ENCODE peak calls at places on chromosomes 4 and X, in five cellular contexts. One of them, this sample, is unnamed.

GRCh38 chr4:184273166-184274147 is 55.8 kb upstream of the ENPP6 start:
- DNase-seq in ELR: no peak
- DNase-seq in effector memory CD8-positive, alpha-beta T cell: no peak
- DNase-seq in activated T-cell treated with anti-CD3 and anti-CD28 coated beads, Interleukin-2, amount 50 U/mL, for 4 hours: no peak
- DNase-seq in activated T-helper 1 cell treated with anti-CD3 and anti-CD28 coated beads, Interleukin-12 subunit alpha, Interleukin-12 subunit beta, Interleukin-2, Interleukin-4 antibody, amounts not matched to agents 30 ng/mL and 10 ng/mL and 1 ng/mL, durations not matched to agents 14 hours and 24 hours and 36 hours: no peak
- DNase-seq in this sample: no peak

GRCh38 chr4:190014771-190015537 is 12.1 kb downstream of the FRG2 start:
- DNase-seq in activated T-helper 1 cell treated with anti-CD3 and anti-CD28 coated beads, Interleukin-12 subunit alpha, Interleukin-12 subunit beta, Interleukin-2, Interleukin-4 antibody, amounts not matched to agents 30 ng/mL and 10 ng/mL and 1 ng/mL, durations not matched to agents 14 hours and 24 hours and 36 hours: no peak
- DNase-seq in effector memory CD8-positive, alpha-beta T cell: no peak
- DNase-seq in activated T-cell treated with anti-CD3 and anti-CD28 coated beads, Interleukin-2, amount 50 U/mL, for 4 hours: no peak
- DNase-seq in ELR: no peak
- DNase-seq in this sample: no peak

GRCh38 chr4:76772498-76773106 is 125.3 kb downstream of the SOWAHB start:
- DNase-seq in ELR: peak
- DNase-seq in effector memory CD8-positive, alpha-beta T cell: no peak
- DNase-seq in activated T-helper 1 cell treated with anti-CD3 and anti-CD28 coated beads, Interleukin-12 subunit alpha, Interleukin-12 subunit beta, Interleukin-2, Interleukin-4 antibody, amounts not matched to agents 30 ng/mL and 10 ng/mL and 1 ng/mL, durations not matched to agents 14 hours and 24 hours and 36 hours: no peak
- DNase-seq in activated T-cell treated with anti-CD3 and anti-CD28 coated beads, Interleukin-2, amount 50 U/mL, for 4 hours: no peak
- DNase-seq in this sample: no peak

GRCh38 chrX:116272881-116273280 is 102.3 kb downstream of the AGTR2 start:
- DNase-seq in activated T-helper 1 cell treated with anti-CD3 and anti-CD28 coated beads, Interleukin-12 subunit alpha, Interleukin-12 subunit beta, Interleukin-2, Interleukin-4 antibody, amounts not matched to agents 30 ng/mL and 10 ng/mL and 1 ng/mL, durations not matched to agents 14 hours and 24 hours and 36 hours: no peak
- DNase-seq in activated T-cell treated with anti-CD3 and anti-CD28 coated beads, Interleukin-2, amount 50 U/mL, for 4 hours: no peak
- DNase-seq in ELR: peak
- DNase-seq in effector memory CD8-positive, alpha-beta T cell: no peak
- DNase-seq in this sample: no peak

GRCh38 chrX:154918060-154918483 is 31.9 kb downstream of the F8A1 start:
- DNase-seq in activated T-cell treated with anti-CD3 and anti-CD28 coated beads, Interleukin-2, amount 50 U/mL, for 4 hours: no peak
- DNase-seq in ELR: peak
- DNase-seq in effector memory CD8-positive, alpha-beta T cell: peak
- DNase-seq in activated T-helper 1 cell treated with anti-CD3 and anti-CD28 coated beads, Interleukin-12 subunit alpha, Interleukin-12 subunit beta, Interleukin-2, Interleukin-4 antibody, amounts not matched to agents 30 ng/mL and 10 ng/mL and 1 ng/mL, durations not matched to agents 14 hours and 24 hours and 36 hours: peak
- DNase-seq in this sample: no peak

GRCh38 chr4:78692815-78693156 is 83.4 kb upstream of the BMP2K start:
- DNase-seq in activated T-helper 1 cell treated with anti-CD3 and anti-CD28 coated beads, Interleukin-12 subunit alpha, Interleukin-12 subunit beta, Interleukin-2, Interleukin-4 antibody, amounts not matched to agents 30 ng/mL and 10 ng/mL and 1 ng/mL, durations not matched to agents 14 hours and 24 hours and 36 hours: no peak
- DNase-seq in ELR: no peak
- DNase-seq in activated T-cell treated with anti-CD3 and anti-CD28 coated beads, Interleukin-2, amount 50 U/mL, for 4 hours: no peak
- DNase-seq in effector memory CD8-positive, alpha-beta T cell: no peak
- DNase-seq in this sample: no peak

GRCh38 chr4:188660796-188661195 is 521.6 kb downstream of the TRIML1 start:
- DNase-seq in ELR: no peak
- DNase-seq in activated T-cell treated with anti-CD3 and anti-CD28 coated beads, Interleukin-2, amount 50 U/mL, for 4 hours: no peak
- DNase-seq in activated T-helper 1 cell treated with anti-CD3 and anti-CD28 coated beads, Interleukin-12 subunit alpha, Interleukin-12 subunit beta, Interleukin-2, Interleukin-4 antibody, amounts not matched to agents 30 ng/mL and 10 ng/mL and 1 ng/mL, durations not matched to agents 14 hours and 24 hours and 36 hours: no peak
- DNase-seq in effector memory CD8-positive, alpha-beta T cell: no peak
- DNase-seq in this sample: no peak

GRCh38 chr4:43224591-43224990 is 332.1 kb downstream of the GRXCR1 start:
- DNase-seq in activated T-helper 1 cell treated with anti-CD3 and anti-CD28 coated beads, Interleukin-12 subunit alpha, Interleukin-12 subunit beta, Interleukin-2, Interleukin-4 antibody, amounts not matched to agents 30 ng/mL and 10 ng/mL and 1 ng/mL, durations not matched to agents 14 hours and 24 hours and 36 hours: no peak
- DNase-seq in ELR: no peak
- DNase-seq in activated T-cell treated with anti-CD3 and anti-CD28 coated beads, Interleukin-2, amount 50 U/mL, for 4 hours: no peak
- DNase-seq in effector memory CD8-positive, alpha-beta T cell: no peak
- DNase-seq in this sample: no peak

GRCh38 chr4:85210353-85210752 is 243.9 kb upstream of the WDFY3 start:
- DNase-seq in effector memory CD8-positive, alpha-beta T cell: no peak
- DNase-seq in activated T-helper 1 cell treated with anti-CD3 and anti-CD28 coated beads, Interleukin-12 subunit alpha, Interleukin-12 subunit beta, Interleukin-2, Interleukin-4 antibody, amounts not matched to agents 30 ng/mL and 10 ng/mL and 1 ng/mL, durations not matched to agents 14 hours and 24 hours and 36 hours: no peak
- DNase-seq in ELR: peak
- DNase-seq in activated T-cell treated with anti-CD3 and anti-CD28 coated beads, Interleukin-2, amount 50 U/mL, for 4 hours: no peak
- DNase-seq in this sample: no peak

GRCh38 chr4:13640149-13640671 is 12.7 kb upstream of the BOD1L1 start:
- DNase-seq in ELR: peak
- DNase-seq in activated T-helper 1 cell treated with anti-CD3 and anti-CD28 coated beads, Interleukin-12 subunit alpha, Interleukin-12 subunit beta, Interleukin-2, Interleukin-4 antibody, amounts not matched to agents 30 ng/mL and 10 ng/mL and 1 ng/mL, durations not matched to agents 14 hours and 24 hours and 36 hours: no peak
- DNase-seq in activated T-cell treated with anti-CD3 and anti-CD28 coated beads, Interleukin-2, amount 50 U/mL, for 4 hours: no peak
- DNase-seq in effector memory CD8-positive, alpha-beta T cell: no peak
- DNase-seq in this sample: no peak

GRCh38 chr4:98474408-98474844 is 184.0 kb downstream of the TSPAN5 start:
- DNase-seq in ELR: peak
- DNase-seq in activated T-cell treated with anti-CD3 and anti-CD28 coated beads, Interleukin-2, amount 50 U/mL, for 4 hours: no peak
- DNase-seq in activated T-helper 1 cell treated with anti-CD3 and anti-CD28 coated beads, Interleukin-12 subunit alpha, Interleukin-12 subunit beta, Interleukin-2, Interleukin-4 antibody, amounts not matched to agents 30 ng/mL and 10 ng/mL and 1 ng/mL, durations not matched to agents 14 hours and 24 hours and 36 hours: no peak
- DNase-seq in effector memory CD8-positive, alpha-beta T cell: no peak
- DNase-seq in this sample: no peak

GRCh38 chrX:106935175-106935574 is 15.0 kb downstream of the CLDN2 start:
- DNase-seq in effector memory CD8-positive, alpha-beta T cell: no peak
- DNase-seq in activated T-cell treated with anti-CD3 and anti-CD28 coated beads, Interleukin-2, amount 50 U/mL, for 4 hours: no peak
- DNase-seq in activated T-helper 1 cell treated with anti-CD3 and anti-CD28 coated beads, Interleukin-12 subunit alpha, Interleukin-12 subunit beta, Interleukin-2, Interleukin-4 antibody, amounts not matched to agents 30 ng/mL and 10 ng/mL and 1 ng/mL, durations not matched to agents 14 hours and 24 hours and 36 hours: no peak
- DNase-seq in ELR: no peak
- DNase-seq in this sample: no peak

GRCh38 chr4:136009258-136009832 is 1522.9 kb downstream of the PCDH18 start:
- DNase-seq in activated T-helper 1 cell treated with anti-CD3 and anti-CD28 coated beads, Interleukin-12 subunit alpha, Interleukin-12 subunit beta, Interleukin-2, Interleukin-4 antibody, amounts not matched to agents 30 ng/mL and 10 ng/mL and 1 ng/mL, durations not matched to agents 14 hours and 24 hours and 36 hours: no peak
- DNase-seq in activated T-cell treated with anti-CD3 and anti-CD28 coated beads, Interleukin-2, amount 50 U/mL, for 4 hours: no peak
- DNase-seq in effector memory CD8-positive, alpha-beta T cell: no peak
- DNase-seq in ELR: no peak
- DNase-seq in this sample: no peak

GRCh38 chr4:181939199-181939945 is 303.8 kb upstream of the TENM3 start:
- DNase-seq in ELR: no peak
- DNase-seq in activated T-helper 1 cell treated with anti-CD3 and anti-CD28 coated beads, Interleukin-12 subunit alpha, Interleukin-12 subunit beta, Interleukin-2, Interleukin-4 antibody, amounts not matched to agents 30 ng/mL and 10 ng/mL and 1 ng/mL, durations not matched to agents 14 hours and 24 hours and 36 hours: no peak
- DNase-seq in effector memory CD8-positive, alpha-beta T cell: no peak
- DNase-seq in activated T-cell treated with anti-CD3 and anti-CD28 coated beads, Interleukin-2, amount 50 U/mL, for 4 hours: no peak
- DNase-seq in this sample: no peak

GRCh38 chrX:8003147-8003883 is 76.1 kb upstream of the PNPLA4 start:
- DNase-seq in activated T-helper 1 cell treated with anti-CD3 and anti-CD28 coated beads, Interleukin-12 subunit alpha, Interleukin-12 subunit beta, Interleukin-2, Interleukin-4 antibody, amounts not matched to agents 30 ng/mL and 10 ng/mL and 1 ng/mL, durations not matched to agents 14 hours and 24 hours and 36 hours: no peak
- DNase-seq in effector memory CD8-positive, alpha-beta T cell: no peak
- DNase-seq in ELR: no peak
- DNase-seq in activated T-cell treated with anti-CD3 and anti-CD28 coated beads, Interleukin-2, amount 50 U/mL, for 4 hours: no peak
- DNase-seq in this sample: no peak

GRCh38 chr4:158015241-158015640 is 157.6 kb downstream of the GASK1B start:
- DNase-seq in activated T-helper 1 cell treated with anti-CD3 and anti-CD28 coated beads, Interleukin-12 subunit alpha, Interleukin-12 subunit beta, Interleukin-2, Interleukin-4 antibody, amounts not matched to agents 30 ng/mL and 10 ng/mL and 1 ng/mL, durations not matched to agents 14 hours and 24 hours and 36 hours: no peak
- DNase-seq in ELR: peak
- DNase-seq in activated T-cell treated with anti-CD3 and anti-CD28 coated beads, Interleukin-2, amount 50 U/mL, for 4 hours: no peak
- DNase-seq in effector memory CD8-positive, alpha-beta T cell: no peak
- DNase-seq in this sample: no peak

GRCh38 chr4:75696036-75696435 is 22.8 kb upstream of the G3BP2 start:
- DNase-seq in activated T-cell treated with anti-CD3 and anti-CD28 coated beads, Interleukin-2, amount 50 U/mL, for 4 hours: no peak
- DNase-seq in ELR: no peak
- DNase-seq in effector memory CD8-positive, alpha-beta T cell: no peak
- DNase-seq in activated T-helper 1 cell treated with anti-CD3 and anti-CD28 coated beads, Interleukin-12 subunit alpha, Interleukin-12 subunit beta, Interleukin-2, Interleukin-4 antibody, amounts not matched to agents 30 ng/mL and 10 ng/mL and 1 ng/mL, durations not matched to agents 14 hours and 24 hours and 36 hours: no peak
- DNase-seq in this sample: no peak

GRCh38 chr4:106369456-106370060 is 980 bp upstream of the GIMD1 start:
- DNase-seq in ELR: peak
- DNase-seq in activated T-helper 1 cell treated with anti-CD3 and anti-CD28 coated beads, Interleukin-12 subunit alpha, Interleukin-12 subunit beta, Interleukin-2, Interleukin-4 antibody, amounts not matched to agents 30 ng/mL and 10 ng/mL and 1 ng/mL, durations not matched to agents 14 hours and 24 hours and 36 hours: no peak
- DNase-seq in activated T-cell treated with anti-CD3 and anti-CD28 coated beads, Interleukin-2, amount 50 U/mL, for 4 hours: no peak
- DNase-seq in effector memory CD8-positive, alpha-beta T cell: no peak
- DNase-seq in this sample: no peak

GRCh38 chr4:95165926-95166524 is 382.7 kb downstream of the UNC5C start:
- DNase-seq in activated T-cell treated with anti-CD3 and anti-CD28 coated beads, Interleukin-2, amount 50 U/mL, for 4 hours: no peak
- DNase-seq in activated T-helper 1 cell treated with anti-CD3 and anti-CD28 coated beads, Interleukin-12 subunit alpha, Interleukin-12 subunit beta, Interleukin-2, Interleukin-4 antibody, amounts not matched to agents 30 ng/mL and 10 ng/mL and 1 ng/mL, durations not matched to agents 14 hours and 24 hours and 36 hours: peak
- DNase-seq in ELR: peak
- DNase-seq in effector memory CD8-positive, alpha-beta T cell: no peak
- DNase-seq in this sample: no peak

GRCh38 chrX:45952030-45952429 is 593.2 kb downstream of the ZNF674 start:
- DNase-seq in activated T-cell treated with anti-CD3 and anti-CD28 coated beads, Interleukin-2, amount 50 U/mL, for 4 hours: no peak
- DNase-seq in activated T-helper 1 cell treated with anti-CD3 and anti-CD28 coated beads, Interleukin-12 subunit alpha, Interleukin-12 subunit beta, Interleukin-2, Interleukin-4 antibody, amounts not matched to agents 30 ng/mL and 10 ng/mL and 1 ng/mL, durations not matched to agents 14 hours and 24 hours and 36 hours: no peak
- DNase-seq in effector memory CD8-positive, alpha-beta T cell: no peak
- DNase-seq in ELR: peak
- DNase-seq in this sample: no peak

GRCh38 chr4:137635108-137635507 is 102.8 kb upstream of the PCDH18 start:
- DNase-seq in activated T-cell treated with anti-CD3 and anti-CD28 coated beads, Interleukin-2, amount 50 U/mL, for 4 hours: no peak
- DNase-seq in activated T-helper 1 cell treated with anti-CD3 and anti-CD28 coated beads, Interleukin-12 subunit alpha, Interleukin-12 subunit beta, Interleukin-2, Interleukin-4 antibody, amounts not matched to agents 30 ng/mL and 10 ng/mL and 1 ng/mL, durations not matched to agents 14 hours and 24 hours and 36 hours: no peak
- DNase-seq in effector memory CD8-positive, alpha-beta T cell: no peak
- DNase-seq in ELR: no peak
- DNase-seq in this sample: no peak